ENCODE peak calls at places on chromosomes 6 and 20, in seven cellular contexts. I is PC-3, R is tibial artery, Q is IMR-90, D is HCT116, A is H9, O is gastrocnemius medialis. U is an unnamed sample.

GRCh38 chr6:36938536-36938935 is 16.0 kb upstream of the PI16 start:
- DNase-seq in I (no peak), R (no peak), Q (peak; percentile 93), D (no peak), A (no peak), O (no peak), U (no peak)

GRCh38 chr20:10370091-10370887 is 63.7 kb downstream of the MKKS start:
- DNase-seq in I (no peak), R (no peak), Q (peak; percentile 47), D (no peak), A (no peak), O (no peak), U (no peak)

GRCh38 chr6:102085257-102085656 is 691.7 kb downstream of the GRIK2 start:
- DNase-seq in I (no peak), R (no peak), Q (peak; percentile 29), D (no peak), A (no peak), O (no peak), U (no peak)

GRCh38 chr6:36618366-36619355 is 24.5 kb downstream of the SRSF3 start:
- DNase-seq in I (no peak), R (peak; percentile 11), Q (no peak), D (no peak), A (no peak), O (no peak), U (no peak)

GRCh38 chr20:35773154-35773751 is 1.4 kb downstream of the PHF20 start:
- DNase-seq in I (peak; percentile 39), R (peak; percentile 26), Q (peak; percentile 24), D (no peak), A (no peak), O (peak; percentile 11), U (peak; percentile 29)

GRCh38 chr20:44576297-44576696 is 6.1 kb upstream of the PKIG start:
- DNase-seq in I (peak; percentile 65), R (no peak), Q (peak; percentile 67), D (no peak), A (no peak), O (no peak), U (peak; percentile 52)

GRCh38 chr20:45905505-45906079 is 6.4 kb downstream of the PLTP start:
- DNase-seq in I (peak; percentile 99), R (no peak), Q (peak; percentile 90), D (peak; percentile 48), A (no peak), O (no peak), U (no peak)

GRCh38 chr6:43966374-43966658 is 160.9 kb downstream of the MRPL14 start:
- DNase-seq in I (no peak), R (no peak), Q (no peak), D (no peak), A (no peak), O (no peak), U (no peak)

GRCh38 chr6:157412780-157413179 is 31.8 kb downstream of the ZDHHC14 start:
- DNase-seq in I (no peak), R (no peak), Q (no peak), D (no peak), A (no peak), O (no peak), U (no peak)

GRCh38 chr6:32092760-32093497 is 16.2 kb downstream of the TNXB start:
- DNase-seq in I (no peak), R (peak; percentile 64), Q (peak; percentile 84), D (no peak), A (no peak), O (no peak), U (no peak)

GRCh38 chr6:11752350-11752749 is 26.3 kb downstream of the ADTRP start:
- DNase-seq in I (no peak), R (no peak), Q (no peak), D (no peak), A (no peak), O (no peak), U (no peak)

GRCh38 chr6:51060262-51060762 is 241.6 kb downstream of the TFAP2B start:
- DNase-seq in I (no peak), R (no peak), Q (no peak), D (no peak), A (no peak), O (no peak), U (no peak)

DNA sequence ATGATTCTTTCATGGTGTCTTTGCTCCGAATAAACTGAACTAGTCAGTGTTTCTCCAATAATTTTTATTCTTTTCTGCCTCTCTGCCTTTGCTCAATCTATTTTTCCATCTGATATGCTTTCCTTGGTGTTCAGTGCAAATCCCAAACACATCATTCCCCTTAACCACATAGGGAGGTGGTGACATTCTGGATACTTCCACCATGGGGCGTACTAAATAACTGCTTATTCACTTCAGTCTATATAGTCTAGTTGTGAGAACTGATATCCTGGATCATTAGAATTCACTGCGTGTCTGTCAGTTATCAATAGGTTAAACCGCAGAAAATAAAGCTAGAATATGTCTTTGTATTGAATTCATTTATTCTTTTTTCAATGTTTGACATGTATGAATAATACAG is 83.1 kb downstream of the KCNQ5 start:
- DNase-seq in I (peak; percentile 8), R (no peak), Q (no peak), D (no peak), A (no peak), O (no peak), U (no peak)
- TF ChIP-seq CTCF in I (peak; percentile 31), R (no peak), Q (no peak), D (peak; percentile 28), A (peak; percentile 43), O (no peak), U (no peak)

DNA sequence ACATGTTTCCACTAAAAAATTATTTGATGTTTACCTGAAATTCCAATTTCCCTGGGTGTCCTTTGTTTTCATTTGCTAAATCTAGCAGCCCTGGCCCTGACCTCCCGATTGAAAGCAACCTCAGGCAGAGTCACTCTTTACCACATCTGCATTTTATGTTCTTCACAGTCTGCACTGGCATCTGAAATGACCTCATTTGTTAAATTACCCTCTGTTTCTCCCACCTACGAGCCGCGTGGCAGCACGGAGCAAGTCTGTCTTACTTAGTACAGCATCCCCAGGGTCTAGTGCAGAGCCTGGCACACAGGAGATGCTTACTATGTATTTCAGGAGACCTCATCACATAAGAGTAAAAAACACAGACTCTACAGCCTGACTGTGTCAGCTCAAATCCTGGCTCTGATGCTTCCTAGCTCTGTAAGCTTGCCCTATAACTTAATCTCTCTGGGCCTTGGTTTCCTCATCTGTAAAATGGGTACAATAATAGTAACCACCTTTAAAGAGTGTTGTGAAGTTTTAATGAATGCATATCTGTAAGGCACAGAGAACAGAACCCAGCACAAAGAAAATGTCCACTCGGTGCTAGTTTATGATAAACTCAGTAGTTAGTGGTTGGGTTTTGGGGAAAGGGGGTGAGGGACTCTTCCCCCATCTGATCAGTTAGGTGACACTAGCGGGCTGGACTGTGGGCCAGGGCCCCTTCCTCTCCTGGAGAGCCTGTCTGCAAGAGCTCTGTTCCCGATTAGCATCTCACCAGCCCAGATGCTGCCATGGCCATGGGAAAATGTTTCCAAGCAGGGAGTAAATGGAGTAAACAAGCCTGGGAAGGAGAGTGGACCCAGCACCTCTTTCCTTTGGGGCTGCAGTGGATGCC is 88.2 kb downstream of the PREX1 start:
- DNase-seq in I (no peak), R (no peak), Q (no peak), D (no peak), A (no peak), O (no peak), U (no peak)
- H3K27ac ChIP-seq in I (no peak overlapping the region), R (no peak overlapping the region), Q (no peak overlapping the region), D (no peak overlapping the region), A (no peak overlapping the region), O (no peak overlapping the region), U (no peak overlapping the region)

GRCh38 chr6:147421903-147422302 is 86.6 kb upstream of the SAMD5 start:
- DNase-seq in I (no peak), R (no peak), Q (no peak), D (no peak), A (no peak), O (no peak), U (no peak)

GRCh38 chr6:147416622-147417021 is 91.9 kb upstream of the SAMD5 start:
- DNase-seq in I (no peak), R (no peak), Q (no peak), D (no peak), A (no peak), O (no peak), U (no peak)

GRCh38 chr6:147418523-147418922 is 90.0 kb upstream of the SAMD5 start:
- DNase-seq in I (no peak), R (no peak), Q (no peak), D (no peak), A (no peak), O (no peak), U (no peak)

GRCh38 chr6:147423111-147423510 is 85.4 kb upstream of the SAMD5 start:
- DNase-seq in I (no peak), R (no peak), Q (no peak), D (no peak), A (no peak), O (no peak), U (no peak)

GRCh38 chr6:147417954-147418353 is 90.5 kb upstream of the SAMD5 start:
- DNase-seq in I (no peak), R (no peak), Q (no peak), D (no peak), A (no peak), O (no peak), U (no peak)
- H3K4me1 ChIP-seq in I (no peaks in the 10 kb centered on the region), R (no peaks in the 10 kb centered on the region), Q (no peaks in the 10 kb centered on the region), D (no peaks in the 10 kb centered on the region), A (peaks cover 3% of the 10 kb centered on the region), O (no peaks in the 10 kb centered on the region), U (no peaks in the 10 kb centered on the region)

GRCh38 chr6:134004714-134005113 is 47.7 kb downstream of the SLC2A12 start:
- DNase-seq in I (no peak), R (no peak), Q (peak; percentile 39), D (no peak), A (no peak), O (no peak), U (no peak)
- TF ChIP-seq CTCF in I (peak; percentile 27), R (no peak), Q (no peak), D (no peak), A (peak; percentile 29), O (no peak), U (no peak)

DNA sequence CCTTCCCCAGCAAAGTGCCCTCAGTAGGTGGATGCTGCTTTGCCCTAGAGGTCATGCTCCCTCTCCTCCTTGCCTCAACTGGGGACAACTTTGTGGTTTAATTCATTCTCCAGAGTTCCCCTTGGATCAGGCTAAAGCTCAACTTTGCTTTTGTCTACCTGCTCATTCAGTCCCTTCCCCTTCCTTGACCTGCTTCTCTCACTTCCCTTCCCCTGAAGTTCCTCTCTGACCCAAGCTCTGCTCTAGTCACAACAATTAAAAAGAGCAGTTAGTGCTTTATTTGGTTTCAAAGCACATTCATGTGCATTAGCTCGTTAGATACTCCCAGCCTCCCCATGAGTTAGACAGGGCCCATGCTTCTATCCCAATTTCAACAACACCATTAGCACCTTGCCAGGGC is 71.3 kb downstream of the DZANK1 start:
- DNase-seq in I (no peak), R (no peak), Q (no peak), D (no peak), A (no peak), O (no peak), U (no peak)
- H3K27ac ChIP-seq in I (no peak overlapping the region), R (no peak overlapping the region), Q (no peak overlapping the region), D (no peak overlapping the region), A (no peak overlapping the region), O (no peak overlapping the region), U (no peak overlapping the region)